ENCODE peak calls at places on chromosomes 11 and 22, in six cellular contexts. Z, G, Q, E, A and T are unnamed samples.

GRCh38 chr22:44193537-44193896 is 12.8 kb downstream of the PARVG start:
- DNase-seq in Z (no peak), G (no peak), Q (no peak), E (no peak), A (no peak), T (no peak)

GRCh38 chr11:47184711-47185304 is 1.4 kb downstream of the PACSIN3 start:
- DNase-seq in Z (peak; percentile 83), G (no peak), Q (no peak), E (no peak), A (peak; percentile 95), T (no peak)

GRCh38 chr11:12674936-12675696 is 895 bp downstream of the TEAD1 start:
- DNase-seq in Z (peak; percentile 68), G (peak; percentile 19), Q (no peak), E (no peak), A (peak; percentile 53), T (peak; percentile 55)

GRCh38 chr22:31286360-31287255 is 5.7 kb downstream of the PIK3IP1 start:
- DNase-seq in Z (no peak), G (no peak), Q (no peak), E (no peak), A (peak; percentile 40), T (no peak)

GRCh38 chr22:45994516-45995404 is 17.8 kb upstream of the WNT7B start:
- DNase-seq in Z (peak; percentile 89), G (peak; percentile 7), Q (peak; percentile 62), E (peak; percentile 55), A (peak; percentile 87), T (peak; percentile 75)

GRCh38 chr11:13337986-13338436 is 60.4 kb downstream of the BMAL1 start:
- DNase-seq in Z (no peak), G (no peak), Q (no peak), E (peak; percentile 43), A (no peak), T (peak; percentile 63)

GRCh38 chr22:42721045-42721434 is 370 bp upstream of the A4GALT start:
- DNase-seq in Z (no peak), G (no peak), Q (no peak), E (no peak), A (no peak), T (peak; percentile 48)

GRCh38 chr11:108559340-108559739 is 34.2 kb downstream of the EXPH5 start:
- DNase-seq in Z (no peak), G (no peak), Q (no peak), E (no peak), A (no peak), T (peak; percentile 22)

GRCh38 chr11:69559181-69559580 is 77.7 kb downstream of the LINC01488 start:
- DNase-seq in Z (no peak), G (no peak), Q (no peak), E (no peak), A (no peak), T (no peak)

GRCh38 chr11:123323482-123324056 is 106.5 kb upstream of the GRAMD1B start:
- DNase-seq in Z (no peak), G (no peak), Q (peak; percentile 22), E (no peak), A (no peak), T (no peak)

GRCh38 chr22:47310601-47311000 is 548.2 kb downstream of the TBC1D22A start:
- DNase-seq in Z (no peak), G (no peak), Q (no peak), E (no peak), A (no peak), T (peak; percentile 23)

GRCh38 chr22:45317551-45318167 is 7.9 kb downstream of the FAM118A start:
- DNase-seq in Z (peak; percentile 27), G (no peak), Q (peak; percentile 64), E (no peak), A (peak; percentile 80), T (peak; percentile 7)

GRCh38 chr11:697811-698311 is 2.2 kb downstream of the TMEM80 start:
- DNase-seq in Z (no peak), G (no peak), Q (no peak), E (no peak), A (no peak), T (peak; percentile 88)

GRCh38 chr22:43113516-43114251 is 3.1 kb downstream of the BIK start:
- DNase-seq in Z (no peak), G (peak; percentile 43), Q (no peak), E (no peak), A (no peak), T (no peak)

GRCh38 chr11:95659088-95659487 is 130.5 kb downstream of the FAM76B start:
- DNase-seq in Z (no peak), G (no peak), Q (no peak), E (no peak), A (no peak), T (peak; percentile 22)

GRCh38 chr22:48235744-48236143 is 1473.3 kb downstream of the TBC1D22A start:
- DNase-seq in Z (no peak), G (no peak), Q (no peak), E (no peak), A (no peak), T (no peak)

GRCh38 chr11:73321342-73322110 is 13.4 kb downstream of the ARHGEF17 start:
- DNase-seq in Z (no peak), G (no peak), Q (peak; percentile 20), E (no peak), A (no peak), T (peak; percentile 79)

GRCh38 chr22:31081963-31082605 is 966 bp downstream of the SMTN start:
- DNase-seq in Z (no peak), G (no peak), Q (no peak), E (no peak), A (no peak), T (peak; percentile 87)

GRCh38 chr22:49329636-49330035 is 498.0 kb downstream of the BRD1 start:
- DNase-seq in Z (no peak), G (no peak), Q (no peak), E (no peak), A (peak; percentile 33), T (no peak)

GRCh38 chr22:26821854-26822253 is 164.5 kb downstream of the MIAT start:
- DNase-seq in Z (no peak), G (no peak), Q (no peak), E (no peak), A (no peak), T (no peak)

GRCh38 chr11:85821636-85822035 is 10.7 kb upstream of the SYTL2 start:
- DNase-seq in Z (no peak), G (peak; percentile 29), Q (no peak), E (no peak), A (no peak), T (peak; percentile 41)

GRCh38 chr11:129279326-129280026 is 87.4 kb upstream of the ARHGAP32 start:
- DNase-seq in Z (peak; percentile 88), G (peak; percentile 95), Q (peak; percentile 87), E (peak; percentile 57), A (peak; percentile 93), T (peak; percentile 84)

GRCh38 chr11:36195496-36196346 is 93.5 kb downstream of the COMMD9 start:
- DNase-seq in Z (no peak), G (no peak), Q (no peak), E (no peak), A (no peak), T (no peak)

GRCh38 chr22:26656896-26657851 is at the start of gene MIAT:
- DNase-seq in Z (no peak), G (no peak), Q (peak; percentile 68), E (no peak), A (no peak), T (peak; percentile 48)

GRCh38 chr22:31749636-31750364 is at the start of gene PRR14L:
- DNase-seq in Z (peak; percentile 99), G (peak; percentile 78), Q (peak; percentile 94), E (peak; percentile 73), A (peak; percentile 99), T (peak; percentile 95)

GRCh38 chr11:1827095-1827797 is 7.5 kb upstream of the SYT8 start:
- DNase-seq in Z (peak; percentile 69), G (peak; percentile 58), Q (peak; percentile 7), E (peak; percentile 55), A (peak; percentile 77), T (peak; percentile 31)

GRCh38 chr11:16194566-16194965 is 161.8 kb downstream of the SOX6 start:
- DNase-seq in Z (peak; percentile 4), G (no peak), Q (no peak), E (no peak), A (no peak), T (no peak)

GRCh38 chr22:45621836-45622600 is 49.6 kb upstream of the ATXN10 start:
- DNase-seq in Z (no peak), G (no peak), Q (no peak), E (no peak), A (no peak), T (no peak)

GRCh38 chr22:22386602-22387385 is 121.7 kb downstream of the ZNF280B start:
- DNase-seq in Z (no peak), G (peak; percentile 90), Q (no peak), E (no peak), A (peak; percentile 63), T (no peak)

GRCh38 chr22:19361501-19362103 is 69.9 kb downstream of the HIRA start:
- DNase-seq in Z (no peak), G (no peak), Q (no peak), E (no peak), A (no peak), T (no peak)

GRCh38 chr22:25749420-25750169 is 7.6 kb downstream of the MYO18B start:
- DNase-seq in Z (no peak), G (no peak), Q (no peak), E (no peak), A (no peak), T (no peak)